ENCODE peak calls at places on chromosome 12, in seven cellular contexts. One of them, this sample, is unnamed.

GRCh38 chr12:43370299-43370698 is 181.7 kb downstream of the ADAMTS20 start:
- DNase-seq in GM12878: no peak
- DNase-seq in HepG2: peak; percentile 13
- DNase-seq in SK-N-SH: no peak
- DNase-seq in H1: no peak
- DNase-seq in GM12892: no peak
- DNase-seq in K562: no peak
- DNase-seq in this sample: no peak

GRCh38 chr12:120092531-120093335 is 23.8 kb downstream of the RAB35 start:
- DNase-seq in GM12878: no peak
- DNase-seq in HepG2: peak; percentile 32
- DNase-seq in SK-N-SH: no peak
- DNase-seq in H1: no peak
- DNase-seq in GM12892: no peak
- DNase-seq in K562: no peak
- DNase-seq in this sample: no peak

GRCh38 chr12:57826400-57826799 is 7.9 kb upstream of the AVIL start:
- DNase-seq in GM12878: no peak
- DNase-seq in HepG2: no peak
- DNase-seq in SK-N-SH: no peak
- DNase-seq in H1: no peak
- DNase-seq in GM12892: no peak
- DNase-seq in K562: no peak
- DNase-seq in this sample: no peak

GRCh38 chr12:93166891-93167307 is 210.8 kb upstream of the NUDT4 start:
- DNase-seq in GM12878: peak; percentile 83
- DNase-seq in HepG2: no peak
- DNase-seq in SK-N-SH: no peak
- DNase-seq in H1: no peak
- DNase-seq in GM12892: no peak
- DNase-seq in K562: no peak
- DNase-seq in this sample: no peak

GRCh38 chr12:93214523-93215289 is 163.0 kb upstream of the NUDT4 start:
- DNase-seq in GM12878: no peak
- DNase-seq in HepG2: no peak
- DNase-seq in SK-N-SH: no peak
- DNase-seq in H1: no peak
- DNase-seq in GM12892: no peak
- DNase-seq in K562: no peak
- DNase-seq in this sample: no peak

GRCh38 chr12:75996907-75997447 is 34.6 kb downstream of the PHLDA1 start:
- DNase-seq in GM12878: no peak
- DNase-seq in HepG2: no peak
- DNase-seq in SK-N-SH: no peak
- DNase-seq in H1: no peak
- DNase-seq in GM12892: no peak
- DNase-seq in K562: no peak
- DNase-seq in this sample: no peak

GRCh38 chr12:79514730-79515525 is 175.8 kb downstream of the PAWR start:
- DNase-seq in GM12878: no peak
- DNase-seq in HepG2: no peak
- DNase-seq in SK-N-SH: no peak
- DNase-seq in H1: no peak
- DNase-seq in GM12892: no peak
- DNase-seq in K562: no peak
- DNase-seq in this sample: no peak

GRCh38 chr12:24840046-24840800 is 108.7 kb downstream of the BCAT1 start:
- DNase-seq in GM12878: no peak
- DNase-seq in HepG2: no peak
- DNase-seq in SK-N-SH: no peak
- DNase-seq in H1: no peak
- DNase-seq in GM12892: no peak
- DNase-seq in K562: no peak
- DNase-seq in this sample: no peak

GRCh38 chr12:21774358-21775129 is at the start of gene KCNJ8:
- DNase-seq in GM12878: no peak
- DNase-seq in HepG2: no peak
- DNase-seq in SK-N-SH: peak; percentile 87
- DNase-seq in H1: peak; percentile 53
- DNase-seq in GM12892: no peak
- DNase-seq in K562: peak; percentile 57
- DNase-seq in this sample: no peak

GRCh38 chr12:23906329-23906728 is 43.1 kb downstream of the SOX5 start:
- DNase-seq in GM12878: no peak
- DNase-seq in HepG2: peak; percentile 20
- DNase-seq in SK-N-SH: no peak
- DNase-seq in H1: no peak
- DNase-seq in GM12892: no peak
- DNase-seq in K562: no peak
- DNase-seq in this sample: no peak

GRCh38 chr12:124428136-124428791 is 133.4 kb downstream of the RFLNA start:
- DNase-seq in GM12878: no peak
- DNase-seq in HepG2: no peak
- DNase-seq in SK-N-SH: peak; percentile 91
- DNase-seq in H1: no peak
- DNase-seq in GM12892: no peak
- DNase-seq in K562: no peak
- DNase-seq in this sample: no peak

GRCh38 chr12:23004473-23005020 is 379.6 kb downstream of the ETNK1 start:
- DNase-seq in GM12878: no peak
- DNase-seq in HepG2: peak; percentile 11
- DNase-seq in SK-N-SH: no peak
- DNase-seq in H1: no peak
- DNase-seq in GM12892: no peak
- DNase-seq in K562: no peak
- DNase-seq in this sample: no peak

GRCh38 chr12:112305951-112306350 is 76.3 kb downstream of the HECTD4 start:
- DNase-seq in GM12878: no peak
- DNase-seq in HepG2: no peak
- DNase-seq in SK-N-SH: no peak
- DNase-seq in H1: no peak
- DNase-seq in GM12892: no peak
- DNase-seq in K562: no peak
- DNase-seq in this sample: no peak

GRCh38 chr12:112241176-112241575 is 115.8 kb downstream of the TRAFD1 start:
- DNase-seq in GM12878: no peak
- DNase-seq in HepG2: no peak
- DNase-seq in SK-N-SH: no peak
- DNase-seq in H1: no peak
- DNase-seq in GM12892: no peak
- DNase-seq in K562: no peak
- DNase-seq in this sample: no peak

GRCh38 chr12:40622246-40622838 is 69.9 kb upstream of the CNTN1 start:
- DNase-seq in GM12878: no peak
- DNase-seq in HepG2: peak; percentile 19
- DNase-seq in SK-N-SH: peak; percentile 56
- DNase-seq in H1: peak; percentile 46
- DNase-seq in GM12892: peak; percentile 19
- DNase-seq in K562: peak; percentile 11
- DNase-seq in this sample: peak; percentile 25

GRCh38 chr12:26246483-26247164 is 51.3 kb downstream of the SSPN start:
- DNase-seq in GM12878: no peak
- DNase-seq in HepG2: no peak
- DNase-seq in SK-N-SH: no peak
- DNase-seq in H1: no peak
- DNase-seq in GM12892: no peak
- DNase-seq in K562: no peak
- DNase-seq in this sample: no peak

GRCh38 chr12:8697120-8697475 is 693 bp upstream of the RIMKLB start:
- DNase-seq in GM12878: no peak
- DNase-seq in HepG2: no peak
- DNase-seq in SK-N-SH: no peak
- DNase-seq in H1: no peak
- DNase-seq in GM12892: no peak
- DNase-seq in K562: no peak
- DNase-seq in this sample: no peak

GRCh38 chr12:98883231-98883630 is 238.1 kb downstream of the APAF1 start:
- DNase-seq in GM12878: no peak
- DNase-seq in HepG2: no peak
- DNase-seq in SK-N-SH: no peak
- DNase-seq in H1: no peak
- DNase-seq in GM12892: no peak
- DNase-seq in K562: no peak
- DNase-seq in this sample: no peak

GRCh38 chr12:6769681-6770080 is 2.6 kb upstream of the LAG3 start:
- DNase-seq in GM12878: no peak
- DNase-seq in HepG2: no peak
- DNase-seq in SK-N-SH: no peak
- DNase-seq in H1: no peak
- DNase-seq in GM12892: no peak
- DNase-seq in K562: no peak
- DNase-seq in this sample: no peak

GRCh38 chr12:28966049-28966778 is 182.9 kb upstream of the FAR2 start:
- DNase-seq in GM12878: no peak
- DNase-seq in HepG2: no peak
- DNase-seq in SK-N-SH: no peak
- DNase-seq in H1: no peak
- DNase-seq in GM12892: no peak
- DNase-seq in K562: no peak
- DNase-seq in this sample: no peak

GRCh38 chr12:57852620-57853509 is 6.3 kb upstream of the CTDSP2 start:
- DNase-seq in GM12878: no peak
- DNase-seq in HepG2: peak; percentile 32
- DNase-seq in SK-N-SH: no peak
- DNase-seq in H1: peak; percentile 80
- DNase-seq in GM12892: no peak
- DNase-seq in K562: no peak
- DNase-seq in this sample: no peak

DNA sequence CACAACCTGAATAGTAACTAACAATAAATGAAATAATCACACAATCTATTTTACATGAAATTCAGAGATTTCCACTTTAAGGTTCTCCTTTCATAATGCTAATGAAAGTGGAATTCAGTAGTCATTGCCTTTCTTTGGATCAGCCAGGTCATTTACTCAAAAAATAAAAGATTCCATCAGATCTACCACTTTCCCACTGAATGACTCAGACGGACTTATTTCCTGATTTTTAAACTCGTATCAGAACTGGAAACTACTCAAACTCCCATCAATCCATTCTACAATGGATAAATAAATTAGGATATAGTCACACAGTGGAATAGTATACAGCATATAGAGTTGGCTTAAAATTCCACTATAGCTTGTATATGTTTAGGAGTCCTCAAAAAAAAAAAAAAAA is 237.1 kb downstream of the MED13L start:
- DNase-seq in GM12878: no peak
- DNase-seq in HepG2: no peak
- DNase-seq in SK-N-SH: no peak
- DNase-seq in H1: no peak
- DNase-seq in GM12892: no peak
- DNase-seq in K562: no peak
- DNase-seq in this sample: no peak
- TF ChIP-seq TAF1 in GM12878: no peak
- TF ChIP-seq TAF1 in HepG2: no peak
- TF ChIP-seq TAF1 in SK-N-SH: no peak
- TF ChIP-seq TAF1 in H1: no peak
- TF ChIP-seq TAF1 in GM12892: no peak
- TF ChIP-seq TAF1 in K562: no peak
- TF ChIP-seq TAF1 in this sample: no peak

DNA sequence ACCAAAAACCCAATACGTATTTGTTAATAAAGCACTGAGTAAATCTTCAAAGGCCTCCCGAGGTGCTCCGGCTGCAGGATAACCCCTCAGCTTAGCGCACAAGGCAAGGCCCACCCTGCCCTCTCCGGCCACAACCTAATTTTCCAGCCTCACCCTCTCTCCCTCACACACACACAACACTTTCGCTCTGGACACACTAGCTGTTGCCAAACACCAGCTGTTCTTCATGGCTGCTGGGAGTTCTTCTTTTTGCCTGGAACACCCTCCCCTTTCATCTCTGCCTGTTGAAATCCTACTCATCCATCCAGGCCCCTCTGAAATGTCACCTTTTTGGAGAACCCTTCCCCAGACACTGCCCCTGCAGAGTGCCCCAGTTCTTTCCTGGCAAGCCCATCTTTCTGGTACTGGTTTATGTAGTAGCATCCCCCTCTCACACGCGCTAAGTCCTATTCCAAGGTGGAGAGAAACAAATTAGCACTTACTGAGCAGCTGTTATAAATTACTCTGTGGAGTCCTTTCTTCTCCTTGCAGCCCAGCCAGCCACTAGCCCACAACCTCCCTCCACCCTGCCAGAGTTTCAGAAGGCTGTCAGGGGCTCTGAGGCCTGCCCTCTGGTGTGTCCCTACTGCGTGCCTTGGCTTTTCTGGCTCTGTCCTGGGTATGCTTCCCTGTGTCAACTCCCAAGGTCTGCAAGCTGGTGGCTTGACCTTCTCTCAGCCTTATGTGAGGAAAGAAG is 808 bp upstream of the CRACR2A start:
- DNase-seq in GM12878: no peak
- DNase-seq in HepG2: no peak
- DNase-seq in SK-N-SH: no peak
- DNase-seq in H1: no peak
- DNase-seq in GM12892: no peak
- DNase-seq in K562: no peak
- DNase-seq in this sample: no peak
- TF ChIP-seq TAF1 in GM12878: no peak
- TF ChIP-seq TAF1 in HepG2: no peak
- TF ChIP-seq TAF1 in SK-N-SH: no peak
- TF ChIP-seq TAF1 in H1: no peak
- TF ChIP-seq TAF1 in GM12892: no peak
- TF ChIP-seq TAF1 in K562: no peak
- TF ChIP-seq TAF1 in this sample: no peak

GRCh38 chr12:109840349-109841073 is 7.3 kb upstream of the TRPV4 start:
- DNase-seq in GM12878: no peak
- DNase-seq in HepG2: peak; percentile 59
- DNase-seq in SK-N-SH: no peak
- DNase-seq in H1: no peak
- DNase-seq in GM12892: no peak
- DNase-seq in K562: no peak
- DNase-seq in this sample: no peak
- TF ChIP-seq TAF1 in GM12878: no peak
- TF ChIP-seq TAF1 in HepG2: no peak
- TF ChIP-seq TAF1 in SK-N-SH: no peak
- TF ChIP-seq TAF1 in H1: no peak
- TF ChIP-seq TAF1 in GM12892: no peak
- TF ChIP-seq TAF1 in K562: no peak
- TF ChIP-seq TAF1 in this sample: no peak

GRCh38 chr12:89760783-89761182 is 52.1 kb upstream of the ATP2B1 start:
- DNase-seq in GM12878: no peak
- DNase-seq in HepG2: no peak
- DNase-seq in SK-N-SH: no peak
- DNase-seq in H1: no peak
- DNase-seq in GM12892: no peak
- DNase-seq in K562: no peak
- DNase-seq in this sample: no peak

GRCh38 chr12:89756100-89756637 is 47.5 kb upstream of the ATP2B1 start:
- DNase-seq in GM12878: no peak
- DNase-seq in HepG2: no peak
- DNase-seq in SK-N-SH: no peak
- DNase-seq in H1: no peak
- DNase-seq in GM12892: no peak
- DNase-seq in K562: no peak
- DNase-seq in this sample: no peak

GRCh38 chr12:89752331-89752730 is 43.7 kb upstream of the ATP2B1 start:
- DNase-seq in GM12878: no peak
- DNase-seq in HepG2: no peak
- DNase-seq in SK-N-SH: no peak
- DNase-seq in H1: no peak
- DNase-seq in GM12892: no peak
- DNase-seq in K562: no peak
- DNase-seq in this sample: peak; percentile 21

GRCh38 chr12:89762498-89763170 is 54.0 kb upstream of the ATP2B1 start:
- DNase-seq in GM12878: peak; percentile 51
- DNase-seq in HepG2: no peak
- DNase-seq in SK-N-SH: no peak
- DNase-seq in H1: no peak
- DNase-seq in GM12892: no peak
- DNase-seq in K562: no peak
- DNase-seq in this sample: no peak

GRCh38 chr12:89756638-89757321 is 48.1 kb upstream of the ATP2B1 start:
- DNase-seq in GM12878: peak; percentile 97
- DNase-seq in HepG2: peak; percentile 54
- DNase-seq in SK-N-SH: no peak
- DNase-seq in H1: no peak
- DNase-seq in GM12892: peak; percentile 19
- DNase-seq in K562: peak; percentile 45
- DNase-seq in this sample: peak; percentile 21
- TF ChIP-seq TAF1 in GM12878: no peak
- TF ChIP-seq TAF1 in HepG2: no peak
- TF ChIP-seq TAF1 in SK-N-SH: no peak
- TF ChIP-seq TAF1 in H1: no peak
- TF ChIP-seq TAF1 in GM12892: no peak
- TF ChIP-seq TAF1 in K562: no peak
- TF ChIP-seq TAF1 in this sample: no peak

This sample was measured in GM12891.